ENCODE peak calls at places on chromosomes 4 and X, in four cellular contexts. T, A, L and P are unnamed samples.

GRCh38 chrX:1661048-1661921 is 46.4 kb downstream of the ASMT start:
- DNase-seq in T (no peak), A (peak; percentile 26), L (peak; percentile 98), P (no peak)

GRCh38 chr4:102007959-102008425 is 217.5 kb downstream of the BANK1 start:
- DNase-seq in T (no peak), A (no peak), L (no peak), P (no peak)

GRCh38 chr4:122104184-122104583 is 47.9 kb upstream of the BLTP1 start:
- DNase-seq in T (peak; percentile 35), A (no peak), L (no peak), P (no peak)

GRCh38 chr4:1177274-1178141 is 5.1 kb upstream of the SPON2 start:
- DNase-seq in T (no peak), A (no peak), L (no peak), P (no peak)

GRCh38 chr4:176767183-176767582 is 25.5 kb downstream of the VEGFC start:
- DNase-seq in T (peak; percentile 33), A (no peak), L (no peak), P (no peak)

GRCh38 chr4:28225689-28226353 is 1365.2 kb downstream of the STIM2 start:
- DNase-seq in T (no peak), A (no peak), L (no peak), P (peak; percentile 8)

GRCh38 chr4:109998867-109999303 is 86.2 kb downstream of the EGF start:
- DNase-seq in T (peak; percentile 61), A (peak; percentile 57), L (peak; percentile 38), P (peak; percentile 59)

GRCh38 chr4:56570041-56570440 is 64.5 kb downstream of the ARL9 start:
- DNase-seq in T (peak; percentile 47), A (no peak), L (no peak), P (no peak)

GRCh38 chrX:13761606-13762005 is 27.1 kb downstream of the OFD1 start:
- DNase-seq in T (peak; percentile 46), A (no peak), L (no peak), P (no peak)

GRCh38 chr4:151356510-151356909 is 31.1 kb upstream of the SH3D19 start:
- DNase-seq in T (peak; percentile 18), A (no peak), L (no peak), P (peak; percentile 7)

GRCh38 chr4:5710962-5711478 is at the start of gene EVC:
- DNase-seq in T (peak; percentile 74), A (peak; percentile 41), L (no peak), P (peak; percentile 67)

GRCh38 chrX:15579778-15580747 is 20.7 kb downstream of the ACE2 start:
- DNase-seq in T (peak; percentile 4), A (peak; percentile 88), L (no peak), P (peak; percentile 80)

GRCh38 chr4:158930573-158930972 is 161.7 kb downstream of the FNIP2 start:
- DNase-seq in T (no peak), A (no peak), L (no peak), P (no peak)

GRCh38 chr4:71004281-71004851 is 10.9 kb downstream of the DCK start:
- DNase-seq in T (no peak), A (no peak), L (no peak), P (no peak)

GRCh38 chr4:70269674-70270073 is 27.3 kb downstream of the CSN3 start:
- DNase-seq in T (no peak), A (no peak), L (no peak), P (peak; percentile 10)

GRCh38 chrX:22097295-22097694 is 65.2 kb downstream of the PHEX start:
- DNase-seq in T (peak; percentile 92), A (no peak), L (no peak), P (peak; percentile 64)

GRCh38 chr4:146053901-146054300 is 115.3 kb upstream of the ZNF827 start:
- DNase-seq in T (peak; percentile 11), A (no peak), L (no peak), P (no peak)
- H3K4me2 ChIP-seq in T (no peak overlapping the region), A (no peak overlapping the region), L (no peak overlapping the region), P (no peak overlapping the region)

GRCh38 chr4:152372444-152372843 is 163.4 kb downstream of the FBXW7 start:
- DNase-seq in T (no peak), A (no peak), L (no peak), P (no peak)

GRCh38 chr4:152369203-152369902 is 166.5 kb downstream of the FBXW7 start:
- DNase-seq in T (no peak), A (no peak), L (no peak), P (no peak)

GRCh38 chr4:152369903-152370296 is 166.0 kb downstream of the FBXW7 start:
- DNase-seq in T (peak; percentile 24), A (no peak), L (no peak), P (peak; percentile 34)

GRCh38 chr4:152374153-152374552 is 161.7 kb downstream of the FBXW7 start:
- DNase-seq in T (no peak), A (no peak), L (no peak), P (no peak)

DNA sequence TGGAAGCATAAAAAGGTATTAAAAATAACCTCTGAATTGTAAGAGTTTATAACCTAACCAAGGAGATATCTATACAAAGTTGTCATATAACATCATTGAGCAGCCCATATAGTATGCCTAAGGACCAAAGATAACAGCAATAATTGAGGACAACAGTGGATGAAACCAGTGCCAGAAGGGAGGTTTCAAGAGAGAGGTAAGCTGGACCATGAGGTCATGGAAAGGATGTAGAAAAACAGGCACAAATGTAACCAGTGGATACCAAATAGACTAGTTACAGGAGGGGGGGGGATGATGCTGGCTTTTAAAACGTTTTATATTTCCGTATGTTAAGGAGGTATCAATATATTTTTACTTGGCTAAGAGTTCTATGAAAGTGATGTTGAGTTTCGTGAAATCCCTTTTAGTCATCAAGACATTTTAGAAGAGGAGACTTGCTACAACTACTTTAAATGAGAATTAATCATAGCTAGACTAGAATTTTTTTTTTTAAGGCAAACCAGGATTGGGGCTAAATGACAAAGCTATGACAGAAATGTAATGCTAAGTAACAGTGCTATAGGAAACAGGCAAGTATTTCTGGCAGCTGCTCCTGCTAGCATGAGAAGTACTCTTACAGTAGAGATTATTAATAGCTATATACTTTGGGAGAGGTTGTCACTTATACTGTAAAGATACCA is 161.1 kb downstream of the FBXW7 start:
- DNase-seq in T (peak; percentile 22), A (no peak), L (no peak), P (no peak)
- H4K20me1 ChIP-seq in T (peaks cover 3% of the 10 kb centered on the region), A (no peaks in the 10 kb centered on the region), L (no peaks in the 10 kb centered on the region), P (no peaks in the 10 kb centered on the region)

DNA sequence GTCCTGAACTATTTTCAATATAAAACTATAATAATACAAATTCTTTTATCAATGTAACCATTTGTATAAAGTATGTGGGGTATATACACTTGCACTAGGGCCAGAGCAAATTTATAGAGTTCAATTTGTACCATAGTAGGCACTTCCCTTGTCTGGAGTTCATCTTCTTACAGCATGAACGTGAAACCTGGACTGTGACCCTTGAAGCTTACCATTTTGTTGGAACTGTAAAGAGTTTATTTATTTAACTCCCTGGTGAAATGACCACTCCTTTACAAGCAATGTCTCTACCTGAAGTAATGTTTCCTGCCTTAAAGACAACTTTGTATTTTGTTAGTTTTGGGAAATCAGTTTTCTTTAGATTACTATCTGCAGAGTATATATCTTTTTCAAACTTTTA is 188.2 kb downstream of the ARAP2 start:
- DNase-seq in T (no peak), A (no peak), L (no peak), P (no peak)
- TF ChIP-seq FOS in T (no peak), A (no peak), L (no peak), P (no peak)

DNA sequence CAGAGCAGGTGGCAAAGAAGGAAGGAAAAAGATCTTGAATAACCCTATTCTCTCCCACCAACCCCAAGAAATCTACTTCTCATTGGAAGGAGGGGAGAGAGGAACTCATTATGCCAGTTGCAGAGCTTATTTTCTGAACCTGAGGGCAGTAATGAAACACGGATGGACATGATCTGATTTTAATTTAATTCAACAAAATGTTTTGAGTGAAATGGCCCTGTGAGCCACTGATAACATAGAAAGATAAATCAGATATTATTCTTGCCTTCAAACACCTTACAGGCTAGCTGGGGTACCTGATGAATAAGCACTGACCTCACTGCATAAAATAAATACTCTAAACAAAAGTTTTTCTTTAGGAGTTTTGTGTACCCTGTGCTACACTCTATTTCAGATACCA is 30.3 kb downstream of the DAPP1 start:
- DNase-seq in T (no peak), A (no peak), L (no peak), P (no peak)
- H3K4me2 ChIP-seq in T (no peak overlapping the region), A (no peak overlapping the region), L (peak overlapping the region; percentile 81), P (no peak overlapping the region)

GRCh38 chr4:7223566-7223965 is 31.2 kb downstream of the SORCS2 start:
- DNase-seq in T (no peak), A (no peak), L (no peak), P (no peak)
- H4K20me1 ChIP-seq in T (no peaks in the 10 kb centered on the region), A (no peaks in the 10 kb centered on the region), L (no peaks in the 10 kb centered on the region), P (no peaks in the 10 kb centered on the region)

GRCh38 chr4:82217986-82218715 is 155.6 kb downstream of the HNRNPD start:
- DNase-seq in T (no peak), A (no peak), L (no peak), P (no peak)

GRCh38 chr4:82219346-82219745 is 154.4 kb downstream of the HNRNPD start:
- DNase-seq in T (no peak), A (no peak), L (no peak), P (no peak)

GRCh38 chr4:82213485-82214162 is 160.2 kb downstream of the HNRNPD start:
- DNase-seq in T (no peak), A (no peak), L (no peak), P (no peak)

GRCh38 chr4:82215800-82216199 is 158.0 kb downstream of the HNRNPD start:
- DNase-seq in T (no peak), A (no peak), L (no peak), P (no peak)

GRCh38 chr4:82216231-82216630 is 157.6 kb downstream of the HNRNPD start:
- DNase-seq in T (no peak), A (no peak), L (no peak), P (no peak)
- TF ChIP-seq FOS in T (no peak), A (no peak), L (no peak), P (no peak)

GRCh38 chr4:181524455-181524854 is 718.7 kb upstream of the TENM3 start:
- DNase-seq in T (no peak), A (no peak), L (no peak), P (no peak)
- H3K4me2 ChIP-seq in T (no peak overlapping the region), A (no peak overlapping the region), L (no peak overlapping the region), P (no peak overlapping the region)

DNA sequence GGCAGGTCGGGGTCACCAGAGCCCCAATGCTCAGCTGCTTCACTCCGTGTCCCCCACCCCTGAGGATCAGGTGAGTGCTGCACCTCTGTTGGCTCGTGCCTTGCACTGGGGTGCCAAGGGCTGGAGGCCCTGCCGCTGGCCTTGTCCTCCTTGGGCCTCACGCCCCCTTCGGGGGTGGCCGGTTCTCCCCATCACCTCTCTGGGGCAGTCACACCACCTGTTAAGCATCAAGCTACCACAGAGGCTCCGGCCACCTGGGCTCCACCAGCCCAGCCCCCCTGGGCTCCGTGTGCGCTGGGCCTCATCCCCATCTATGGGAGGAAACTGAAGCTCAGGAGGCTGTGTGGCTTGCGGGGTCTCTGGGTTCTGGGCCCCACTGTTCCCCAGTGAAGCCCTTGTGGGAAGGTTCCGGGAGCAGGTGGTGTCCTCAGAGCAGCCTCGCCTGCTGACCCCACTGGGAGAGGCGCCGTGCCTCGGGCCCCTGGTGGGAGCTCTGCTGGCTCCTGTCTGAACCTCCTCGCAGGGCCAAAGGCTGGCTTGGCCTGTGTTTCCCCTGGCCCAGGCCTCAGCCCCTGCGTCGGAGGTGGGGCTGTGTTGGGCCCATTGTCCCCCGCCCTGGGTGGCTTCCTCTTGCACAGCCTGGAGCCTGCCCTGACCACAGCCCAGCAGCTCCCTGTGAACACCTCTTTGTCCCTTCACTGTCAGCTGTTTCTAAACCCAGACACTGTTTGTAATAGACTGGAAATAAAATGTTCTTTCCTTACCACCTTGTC is 30.8 kb downstream of the DOK7 start:
- DNase-seq in T (no peak), A (no peak), L (no peak), P (no peak)
- H4K20me1 ChIP-seq in T (peaks cover 24% of the 10 kb centered on the region), A (peaks cover 30% of the 10 kb centered on the region), L (no peaks in the 10 kb centered on the region), P (no peaks in the 10 kb centered on the region)